ENCODE peak calls at places on chromosomes 16 and 17, in six cellular contexts. One of them, this sample, is unnamed.

GRCh38 chr17:69761011-69761410 is 314.0 kb upstream of the KCNJ16 start:
- DNase-seq in astrocyte of the cerebellum: no peak
- DNase-seq in nephron progenitor cell: no peak
- DNase-seq in GM20000: no peak
- DNase-seq in testis: no peak
- DNase-seq in dorsolateral prefrontal cortex: no peak
- DNase-seq in this sample: no peak

GRCh38 chr16:28873543-28874201 is 4.6 kb upstream of the ATP2A1 start:
- DNase-seq in dorsolateral prefrontal cortex: no peak
- DNase-seq in testis: no peak
- DNase-seq in GM20000: peak
- DNase-seq in astrocyte of the cerebellum: no peak
- DNase-seq in nephron progenitor cell: peak
- DNase-seq in this sample: peak

GRCh38 chr17:28042721-28043291 is 329 bp downstream of the NLK start:
- DNase-seq in dorsolateral prefrontal cortex: no peak
- DNase-seq in nephron progenitor cell: no peak
- DNase-seq in testis: no peak
- DNase-seq in GM20000: no peak
- DNase-seq in astrocyte of the cerebellum: no peak
- DNase-seq in this sample: no peak

GRCh38 chr16:46845952-46846351 is 15.0 kb upstream of the C16orf87 start:
- DNase-seq in testis: no peak
- DNase-seq in nephron progenitor cell: no peak
- DNase-seq in astrocyte of the cerebellum: no peak
- DNase-seq in dorsolateral prefrontal cortex: no peak
- DNase-seq in GM20000: no peak
- DNase-seq in this sample: no peak

GRCh38 chr16:81424761-81425160 is 19.8 kb upstream of the CMIP start:
- DNase-seq in GM20000: no peak
- DNase-seq in astrocyte of the cerebellum: no peak
- DNase-seq in testis: no peak
- DNase-seq in dorsolateral prefrontal cortex: no peak
- DNase-seq in nephron progenitor cell: no peak
- DNase-seq in this sample: no peak

GRCh38 chr16:19338335-19338734 is 52.8 kb downstream of the CLEC19A start:
- DNase-seq in nephron progenitor cell: no peak
- DNase-seq in dorsolateral prefrontal cortex: no peak
- DNase-seq in testis: no peak
- DNase-seq in astrocyte of the cerebellum: no peak
- DNase-seq in GM20000: peak
- DNase-seq in this sample: no peak

GRCh38 chr17:81401727-81402529 is 6.7 kb downstream of the BAHCC1 start:
- DNase-seq in astrocyte of the cerebellum: no peak
- DNase-seq in GM20000: peak
- DNase-seq in nephron progenitor cell: no peak
- DNase-seq in dorsolateral prefrontal cortex: no peak
- DNase-seq in testis: no peak
- DNase-seq in this sample: peak

GRCh38 chr17:48074322-48075054 is 26.3 kb downstream of the NFE2L1 start:
- DNase-seq in dorsolateral prefrontal cortex: no peak
- DNase-seq in nephron progenitor cell: peak
- DNase-seq in astrocyte of the cerebellum: peak
- DNase-seq in testis: peak
- DNase-seq in GM20000: peak
- DNase-seq in this sample: peak

GRCh38 chr17:44601574-44602372 is 44.5 kb downstream of the FZD2 start:
- DNase-seq in dorsolateral prefrontal cortex: no peak
- DNase-seq in GM20000: no peak
- DNase-seq in astrocyte of the cerebellum: no peak
- DNase-seq in testis: no peak
- DNase-seq in nephron progenitor cell: peak
- DNase-seq in this sample: no peak

GRCh38 chr16:554640-555413 is 5.4 kb upstream of the PRR35 start:
- DNase-seq in GM20000: no peak
- DNase-seq in nephron progenitor cell: peak
- DNase-seq in astrocyte of the cerebellum: no peak
- DNase-seq in dorsolateral prefrontal cortex: no peak
- DNase-seq in testis: no peak
- DNase-seq in this sample: no peak

GRCh38 chr17:63420868-63421680 is 25.0 kb downstream of the CYB561 start:
- DNase-seq in testis: peak
- DNase-seq in nephron progenitor cell: no peak
- DNase-seq in dorsolateral prefrontal cortex: no peak
- DNase-seq in GM20000: no peak
- DNase-seq in astrocyte of the cerebellum: no peak
- DNase-seq in this sample: no peak

DNA sequence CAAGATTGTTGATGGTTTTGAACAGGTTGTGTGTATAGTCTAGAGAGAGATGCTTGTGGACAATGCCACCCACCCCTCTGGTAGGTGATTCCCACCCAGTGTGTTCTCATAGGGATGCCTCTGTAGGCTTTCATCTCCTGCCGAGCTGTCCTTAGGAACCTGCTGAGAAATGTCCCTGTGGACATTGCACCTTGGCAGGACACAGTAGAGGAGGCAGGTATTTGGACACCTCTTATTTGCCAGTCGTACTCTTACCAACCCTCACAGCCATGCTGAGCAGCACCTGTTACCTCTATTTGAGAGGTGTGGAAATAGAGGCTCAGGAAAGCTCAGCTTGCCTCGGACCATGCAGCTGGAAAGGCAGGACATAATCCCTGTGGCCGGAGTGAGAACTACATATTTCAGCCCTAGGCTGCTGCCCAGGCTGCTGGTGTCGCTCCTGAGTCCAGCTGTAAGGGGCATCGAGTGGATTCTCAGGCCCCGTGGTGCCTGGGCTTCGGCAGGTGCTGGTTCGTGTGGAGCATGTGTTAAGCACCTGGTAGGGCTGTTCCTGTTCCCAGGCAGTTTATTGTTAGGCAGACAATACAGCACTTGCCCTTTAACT is 33.3 kb downstream of the EPN2 start:
- DNase-seq in testis: no peak
- DNase-seq in GM20000: no peak
- DNase-seq in nephron progenitor cell: no peak
- DNase-seq in astrocyte of the cerebellum: no peak
- DNase-seq in dorsolateral prefrontal cortex: no peak
- DNase-seq in this sample: no peak
- TF ChIP-seq CTCF in testis: no peak
- TF ChIP-seq CTCF in GM20000: no peak
- TF ChIP-seq CTCF in nephron progenitor cell: no peak
- TF ChIP-seq CTCF in astrocyte of the cerebellum: peak
- TF ChIP-seq CTCF in dorsolateral prefrontal cortex: no peak
- TF ChIP-seq CTCF in this sample: no peak

GRCh38 chr17:20105539-20106291 is 96.6 kb downstream of the SPECC1 start:
- DNase-seq in dorsolateral prefrontal cortex: no peak
- DNase-seq in astrocyte of the cerebellum: no peak
- DNase-seq in nephron progenitor cell: no peak
- DNase-seq in testis: peak
- DNase-seq in GM20000: no peak
- DNase-seq in this sample: no peak
- TF ChIP-seq CTCF in dorsolateral prefrontal cortex: no peak
- TF ChIP-seq CTCF in astrocyte of the cerebellum: no peak
- TF ChIP-seq CTCF in nephron progenitor cell: no peak
- TF ChIP-seq CTCF in testis: no peak
- TF ChIP-seq CTCF in GM20000: no peak
- TF ChIP-seq CTCF in this sample: no peak

GRCh38 chr17:50781167-50781566 is 13.8 kb upstream of the ANKRD40CL start:
- DNase-seq in nephron progenitor cell: no peak
- DNase-seq in testis: no peak
- DNase-seq in astrocyte of the cerebellum: no peak
- DNase-seq in dorsolateral prefrontal cortex: no peak
- DNase-seq in GM20000: no peak
- DNase-seq in this sample: no peak
- TF ChIP-seq CTCF in nephron progenitor cell: no peak
- TF ChIP-seq CTCF in testis: no peak
- TF ChIP-seq CTCF in astrocyte of the cerebellum: no peak
- TF ChIP-seq CTCF in dorsolateral prefrontal cortex: no peak
- TF ChIP-seq CTCF in GM20000: no peak
- TF ChIP-seq CTCF in this sample: no peak

DNA sequence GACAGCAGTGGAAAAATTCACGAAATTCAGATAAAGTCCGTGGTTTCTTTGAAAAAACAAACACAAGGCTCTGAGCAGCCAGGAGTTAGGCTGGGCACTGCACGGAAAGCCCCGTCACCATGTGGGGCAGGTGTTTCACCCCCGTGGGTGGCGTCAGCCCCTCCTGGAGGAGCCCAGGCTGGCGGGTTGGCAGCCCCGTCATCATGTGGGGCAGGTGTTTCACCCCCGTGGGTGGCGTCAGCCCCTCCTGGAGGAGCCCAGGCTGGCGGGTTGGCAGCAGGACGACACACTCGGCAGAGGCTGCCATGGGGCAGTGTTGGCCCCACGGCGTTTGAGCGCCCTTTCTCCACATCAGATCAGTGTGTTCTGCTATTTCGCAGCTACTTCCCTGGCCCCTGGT is 38.1 kb downstream of the ACSF3 start:
- DNase-seq in dorsolateral prefrontal cortex: peak
- DNase-seq in GM20000: no peak
- DNase-seq in nephron progenitor cell: no peak
- DNase-seq in astrocyte of the cerebellum: no peak
- DNase-seq in testis: no peak
- DNase-seq in this sample: no peak
- TF ChIP-seq CTCF in dorsolateral prefrontal cortex: no peak
- TF ChIP-seq CTCF in GM20000: no peak
- TF ChIP-seq CTCF in nephron progenitor cell: no peak
- TF ChIP-seq CTCF in astrocyte of the cerebellum: no peak
- TF ChIP-seq CTCF in testis: no peak
- TF ChIP-seq CTCF in this sample: no peak

GRCh38 chr17:30831663-30832437 is at the start of gene ATAD5:
- DNase-seq in astrocyte of the cerebellum: peak
- DNase-seq in GM20000: peak
- DNase-seq in nephron progenitor cell: peak
- DNase-seq in dorsolateral prefrontal cortex: peak
- DNase-seq in testis: peak
- DNase-seq in this sample: peak

GRCh38 chr17:30827082-30827481 is 2.6 kb upstream of the CRLF3 start:
- DNase-seq in testis: no peak
- DNase-seq in dorsolateral prefrontal cortex: no peak
- DNase-seq in nephron progenitor cell: no peak
- DNase-seq in astrocyte of the cerebellum: no peak
- DNase-seq in GM20000: no peak
- DNase-seq in this sample: no peak

GRCh38 chr17:30832438-30832790 is 648 bp downstream of the ATAD5 start:
- DNase-seq in dorsolateral prefrontal cortex: no peak
- DNase-seq in GM20000: no peak
- DNase-seq in astrocyte of the cerebellum: no peak
- DNase-seq in nephron progenitor cell: no peak
- DNase-seq in testis: no peak
- DNase-seq in this sample: no peak

GRCh38 chr17:30829022-30829421 is 2.7 kb upstream of the ATAD5 start:
- DNase-seq in GM20000: no peak
- DNase-seq in dorsolateral prefrontal cortex: no peak
- DNase-seq in testis: no peak
- DNase-seq in astrocyte of the cerebellum: no peak
- DNase-seq in nephron progenitor cell: no peak
- DNase-seq in this sample: no peak

DNA sequence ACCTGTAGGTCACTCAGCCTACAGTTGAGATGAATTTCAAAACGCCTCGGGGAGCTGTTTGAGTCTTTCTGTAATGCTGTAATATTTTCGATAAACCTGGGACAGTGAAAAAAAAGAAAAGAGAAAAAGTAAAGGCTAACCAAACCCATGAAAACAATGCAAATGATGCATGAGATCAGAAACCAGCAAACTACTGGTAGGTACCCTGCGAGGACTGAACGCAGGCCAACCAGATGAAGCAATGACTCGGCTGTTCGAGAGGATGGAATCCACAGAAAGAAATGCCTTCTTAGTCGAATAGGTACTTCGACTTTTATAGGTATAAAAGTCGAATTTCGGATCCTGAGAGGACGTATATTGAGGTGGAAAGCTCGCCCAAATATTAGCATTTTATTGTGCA is 509 bp upstream of the ATAD5 start:
- DNase-seq in astrocyte of the cerebellum: no peak
- DNase-seq in testis: no peak
- DNase-seq in dorsolateral prefrontal cortex: no peak
- DNase-seq in nephron progenitor cell: no peak
- DNase-seq in GM20000: peak
- DNase-seq in this sample: peak
- TF ChIP-seq CTCF in astrocyte of the cerebellum: no peak
- TF ChIP-seq CTCF in testis: no peak
- TF ChIP-seq CTCF in dorsolateral prefrontal cortex: no peak
- TF ChIP-seq CTCF in nephron progenitor cell: no peak
- TF ChIP-seq CTCF in GM20000: no peak
- TF ChIP-seq CTCF in this sample: no peak

DNA sequence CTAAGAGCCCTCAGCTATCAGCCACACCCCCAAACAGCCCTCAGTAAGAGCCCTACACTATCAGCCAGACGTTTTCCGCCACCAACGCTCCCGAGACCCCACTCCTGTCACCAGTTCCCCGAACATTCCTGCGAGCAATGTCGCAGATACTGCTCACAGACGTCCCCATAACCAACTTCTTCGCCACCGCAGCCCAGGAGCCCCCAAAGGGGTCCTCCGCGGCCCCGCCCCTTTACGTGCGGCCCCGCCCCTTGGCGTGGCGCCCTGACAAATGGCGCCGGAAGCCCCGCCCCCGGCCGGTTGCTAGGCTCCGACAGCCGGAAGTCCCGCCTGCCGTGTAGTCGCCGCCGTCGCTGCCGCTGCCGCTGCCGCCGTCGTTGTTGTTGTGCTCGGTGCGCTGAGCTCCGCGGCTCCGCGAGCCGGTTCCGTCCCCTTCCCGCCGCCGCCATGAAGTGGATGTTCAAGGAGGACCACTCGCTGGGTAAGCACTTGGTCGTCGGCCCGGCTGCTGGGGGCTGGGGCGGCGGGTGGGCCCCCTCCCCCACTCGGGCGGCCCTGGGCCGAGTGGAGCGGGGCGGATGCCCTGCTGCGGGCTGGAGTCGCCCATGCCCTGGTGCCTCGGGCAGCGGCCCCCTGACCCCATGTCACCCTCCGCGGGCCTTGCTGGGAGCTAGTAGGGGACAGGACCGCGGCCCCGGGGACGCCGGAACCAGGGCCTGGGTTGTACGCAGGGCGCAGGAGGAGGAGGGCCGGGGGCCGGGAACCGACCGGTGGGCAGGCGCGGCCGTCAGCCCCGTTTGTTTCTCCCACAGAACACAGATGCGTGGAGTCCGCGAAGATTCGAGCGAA is at the start of gene GABARAPL2:
- DNase-seq in GM20000: peak
- DNase-seq in testis: peak
- DNase-seq in nephron progenitor cell: peak
- DNase-seq in astrocyte of the cerebellum: no peak
- DNase-seq in dorsolateral prefrontal cortex: peak
- DNase-seq in this sample: peak
- TF ChIP-seq CTCF in GM20000: no peak
- TF ChIP-seq CTCF in testis: no peak
- TF ChIP-seq CTCF in nephron progenitor cell: no peak
- TF ChIP-seq CTCF in astrocyte of the cerebellum: no peak
- TF ChIP-seq CTCF in dorsolateral prefrontal cortex: no peak
- TF ChIP-seq CTCF in this sample: no peak

DNA sequence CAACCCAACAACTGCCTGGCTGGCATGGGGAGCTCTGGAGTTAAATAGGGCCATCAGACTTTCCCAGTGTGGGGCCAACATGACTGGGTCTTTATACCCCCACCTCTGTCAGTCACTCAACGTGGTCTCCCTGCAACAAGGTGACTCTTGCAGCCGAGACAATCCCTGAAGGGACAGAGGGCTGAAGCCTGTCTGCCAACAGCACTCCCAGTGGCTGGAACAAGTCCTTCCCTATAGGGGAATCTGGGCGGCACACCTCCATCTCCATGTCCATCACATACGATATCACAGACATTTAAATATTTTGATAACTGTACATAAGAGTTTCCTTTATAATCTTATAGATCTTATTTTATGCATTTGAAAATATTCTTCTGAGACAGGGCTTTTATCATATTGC is 4.8 kb upstream of the MAPT start:
- DNase-seq in nephron progenitor cell: peak
- DNase-seq in dorsolateral prefrontal cortex: no peak
- DNase-seq in testis: no peak
- DNase-seq in GM20000: no peak
- DNase-seq in astrocyte of the cerebellum: no peak
- DNase-seq in this sample: no peak
- TF ChIP-seq CTCF in nephron progenitor cell: no peak
- TF ChIP-seq CTCF in dorsolateral prefrontal cortex: no peak
- TF ChIP-seq CTCF in testis: no peak
- TF ChIP-seq CTCF in GM20000: no peak
- TF ChIP-seq CTCF in astrocyte of the cerebellum: no peak
- TF ChIP-seq CTCF in this sample: no peak

This sample was measured in GM10248.